ENCODE peak calls at places on chromosome 18, in five cellular contexts. S, C, Y, E and J are unnamed samples.

GRCh38 chr18:23003289-23003688 is 70.2 kb downstream of the RBBP8 start:
- DNase-seq in S (no peak), C (no peak), Y (no peak), E (no peak), J (no peak)

GRCh38 chr18:68459968-68460367 is 254.9 kb downstream of the TMX3 start:
- DNase-seq in S (no peak), C (no peak), Y (no peak), E (no peak), J (no peak)

GRCh38 chr18:61832858-61833257 is 59.9 kb downstream of the RNF152 start:
- DNase-seq in S (no peak), C (no peak), Y (no peak), E (no peak), J (no peak)

GRCh38 chr18:77250926-77251729 is 1.5 kb downstream of the GALR1 start:
- DNase-seq in S (no peak), C (no peak), Y (no peak), E (no peak), J (no peak)

GRCh38 chr18:55795101-55795669 is 207.2 kb upstream of the TCF4 start:
- DNase-seq in S (no peak), C (no peak), Y (no peak), E (no peak), J (no peak)

GRCh38 chr18:10051877-10052631 is 138.2 kb downstream of the VAPA start:
- DNase-seq in S (no peak), C (no peak), Y (no peak), E (no peak), J (no peak)

GRCh38 chr18:79933765-79934164 is 17.7 kb downstream of the SLC66A2 start:
- DNase-seq in S (no peak), C (no peak), Y (no peak), E (no peak), J (no peak)

GRCh38 chr18:60448487-60449267 is 76.1 kb upstream of the MC4R start:
- DNase-seq in S (no peak), C (no peak), Y (no peak), E (no peak), J (no peak)

GRCh38 chr18:47485221-47485797 is 233.8 kb upstream of the SKOR2 start:
- DNase-seq in S (no peak), C (no peak), Y (no peak), E (no peak), J (no peak)

GRCh38 chr18:62001396-62001795 is 108.6 kb upstream of the RNF152 start:
- DNase-seq in S (no peak), C (no peak), Y (no peak), E (no peak), J (no peak)

GRCh38 chr18:22828171-22828570 is 105.0 kb upstream of the RBBP8 start:
- DNase-seq in S (no peak), C (no peak), Y (no peak), E (no peak), J (no peak)

GRCh38 chr18:48408727-48409590 is at the start of gene ZBTB7C:
- DNase-seq in S (peak), C (no peak), Y (no peak), E (no peak), J (peak)

GRCh38 chr18:3616142-3616541 is 166.2 kb downstream of the TGIF1 start:
- DNase-seq in S (no peak), C (no peak), Y (no peak), E (no peak), J (no peak)

GRCh38 chr18:10003866-10004265 is 90.0 kb downstream of the VAPA start:
- DNase-seq in S (no peak), C (no peak), Y (no peak), E (no peak), J (no peak)

GRCh38 chr18:51513525-51513924 is 316.0 kb upstream of the MEX3C start:
- DNase-seq in S (peak), C (no peak), Y (no peak), E (no peak), J (no peak)

GRCh38 chr18:33460681-33461080 is 20.2 kb upstream of the CCDC178 start:
- DNase-seq in S (no peak), C (no peak), Y (no peak), E (no peak), J (no peak)

GRCh38 chr18:75247041-75247551 is 36.5 kb downstream of the TSHZ1 start:
- DNase-seq in S (no peak), C (no peak), Y (peak), E (no peak), J (peak)

GRCh38 chr18:76490701-76491171 is 4.3 kb downstream of the ZNF516 start:
- DNase-seq in S (peak), C (peak), Y (no peak), E (no peak), J (peak)

GRCh38 chr18:44896817-44897216 is 216.1 kb downstream of the SETBP1 start:
- DNase-seq in S (no peak), C (no peak), Y (no peak), E (no peak), J (no peak)

GRCh38 chr18:34880882-34881852 is 160.0 kb upstream of the MAPRE2 start:
- DNase-seq in S (no peak), C (no peak), Y (no peak), E (no peak), J (peak)

GRCh38 chr18:26460449-26461091 is 87.8 kb downstream of the KCTD1 start:
- DNase-seq in S (no peak), C (no peak), Y (no peak), E (no peak), J (no peak)

GRCh38 chr18:23539911-23540475 is 36.7 kb downstream of the RMC1 start:
- DNase-seq in S (no peak), C (no peak), Y (no peak), E (no peak), J (no peak)

GRCh38 chr18:56124186-56124585 is 514.2 kb downstream of the TXNL1 start:
- DNase-seq in S (no peak), C (no peak), Y (no peak), E (no peak), J (no peak)

GRCh38 chr18:64053246-64053645 is 83.4 kb downstream of the SERPINB8 start:
- DNase-seq in S (no peak), C (no peak), Y (no peak), E (no peak), J (no peak)

GRCh38 chr18:42614619-42615293 is 500.7 kb downstream of the RIT2 start:
- DNase-seq in S (peak), C (no peak), Y (no peak), E (no peak), J (no peak)

GRCh38 chr18:77560334-77560970 is 310.8 kb downstream of the GALR1 start:
- DNase-seq in S (no peak), C (no peak), Y (no peak), E (no peak), J (peak)

GRCh38 chr18:12769644-12770440 is 67.0 kb downstream of the PSMG2 start:
- DNase-seq in S (no peak), C (no peak), Y (no peak), E (no peak), J (no peak)

GRCh38 chr18:55875330-55875933 is 287.4 kb upstream of the TCF4 start:
- DNase-seq in S (peak), C (no peak), Y (no peak), E (no peak), J (no peak)

GRCh38 chr18:54296017-54296416 is 26.7 kb downstream of the POLI start:
- DNase-seq in S (no peak), C (no peak), Y (peak), E (no peak), J (peak)

GRCh38 chr18:30527917-30528316 is 514.6 kb downstream of the DSC3 start:
- DNase-seq in S (no peak), C (no peak), Y (no peak), E (no peak), J (no peak)

GRCh38 chr18:23352042-23352441 is 101.0 kb upstream of the RIOK3 start:
- DNase-seq in S (no peak), C (no peak), Y (no peak), E (no peak), J (no peak)

GRCh38 chr18:59988098-59988706 is 88.4 kb downstream of the PMAIP1 start:
- DNase-seq in S (peak), C (peak), Y (peak), E (no peak), J (peak)

GRCh38 chr18:62323483-62324354 is 1.4 kb upstream of the TNFRSF11A start:
- DNase-seq in S (peak), C (no peak), Y (no peak), E (no peak), J (no peak)

GRCh38 chr18:73827801-73828200 is 319.8 kb downstream of the FBXO15 start:
- DNase-seq in S (peak), C (no peak), Y (no peak), E (no peak), J (no peak)

GRCh38 chr18:73768043-73768442 is 379.6 kb downstream of the FBXO15 start:
- DNase-seq in S (no peak), C (no peak), Y (no peak), E (peak), J (no peak)

GRCh38 chr18:74266161-74266560 is 25.6 kb downstream of the CYB5A start:
- DNase-seq in S (no peak), C (no peak), Y (no peak), E (no peak), J (no peak)

GRCh38 chr18:71951021-71951420 is 593.1 kb downstream of the CBLN2 start:
- DNase-seq in S (no peak), C (no peak), Y (no peak), E (no peak), J (no peak)